ENCODE peak calls at places on chromosomes 5 and 9, in five cellular contexts. One of them, this sample, is unnamed.

GRCh38 chr5:167995844-167996400 is 295.5 kb upstream of the WWC1 start:
- DNase-seq in activated gamma-delta T cell treated with Interleukin-2 at 50 U/mL for 16 hours: no peak
- DNase-seq in activated CD4-positive, alpha-beta T cell treated with anti-CD3 and anti-CD28 coated beads, Interleukin-2, amount 50 U/mL, for 1 hour: no peak
- DNase-seq in activated T-helper 1 cell treated with anti-CD3 and anti-CD28 coated beads, Interleukin-12 subunit alpha, Interleukin-12 subunit beta, Interleukin-2, Interleukin-4 antibody, amounts not matched to agents 30 ng/mL and 10 ng/mL and 1 ng/mL, durations not matched to agents 14 hours and 24 hours and 36 hours: no peak
- DNase-seq in activated CD8-positive, alpha-beta memory T cell treated with anti-CD3 and anti-CD28 coated beads for 1 hour: no peak
- DNase-seq in this sample: no peak

GRCh38 chr5:151825445-151825844 is 53.7 kb downstream of the G3BP1 start:
- DNase-seq in activated CD8-positive, alpha-beta memory T cell treated with anti-CD3 and anti-CD28 coated beads for 1 hour: no peak
- DNase-seq in activated CD4-positive, alpha-beta T cell treated with anti-CD3 and anti-CD28 coated beads, Interleukin-2, amount 50 U/mL, for 1 hour: peak; percentile 29
- DNase-seq in activated T-helper 1 cell treated with anti-CD3 and anti-CD28 coated beads, Interleukin-12 subunit alpha, Interleukin-12 subunit beta, Interleukin-2, Interleukin-4 antibody, amounts not matched to agents 30 ng/mL and 10 ng/mL and 1 ng/mL, durations not matched to agents 14 hours and 24 hours and 36 hours: no peak
- DNase-seq in activated gamma-delta T cell treated with Interleukin-2 at 50 U/mL for 16 hours: no peak
- DNase-seq in this sample: no peak

GRCh38 chr5:39364367-39364766 is at the start of gene C9:
- DNase-seq in activated gamma-delta T cell treated with Interleukin-2 at 50 U/mL for 16 hours: no peak
- DNase-seq in activated CD8-positive, alpha-beta memory T cell treated with anti-CD3 and anti-CD28 coated beads for 1 hour: no peak
- DNase-seq in activated CD4-positive, alpha-beta T cell treated with anti-CD3 and anti-CD28 coated beads, Interleukin-2, amount 50 U/mL, for 1 hour: no peak
- DNase-seq in activated T-helper 1 cell treated with anti-CD3 and anti-CD28 coated beads, Interleukin-12 subunit alpha, Interleukin-12 subunit beta, Interleukin-2, Interleukin-4 antibody, amounts not matched to agents 30 ng/mL and 10 ng/mL and 1 ng/mL, durations not matched to agents 14 hours and 24 hours and 36 hours: no peak
- DNase-seq in this sample: no peak

GRCh38 chr5:24163091-24163490 is 481.7 kb downstream of the CDH10 start:
- DNase-seq in activated T-helper 1 cell treated with anti-CD3 and anti-CD28 coated beads, Interleukin-12 subunit alpha, Interleukin-12 subunit beta, Interleukin-2, Interleukin-4 antibody, amounts not matched to agents 30 ng/mL and 10 ng/mL and 1 ng/mL, durations not matched to agents 14 hours and 24 hours and 36 hours: no peak
- DNase-seq in activated CD8-positive, alpha-beta memory T cell treated with anti-CD3 and anti-CD28 coated beads for 1 hour: no peak
- DNase-seq in activated CD4-positive, alpha-beta T cell treated with anti-CD3 and anti-CD28 coated beads, Interleukin-2, amount 50 U/mL, for 1 hour: no peak
- DNase-seq in activated gamma-delta T cell treated with Interleukin-2 at 50 U/mL for 16 hours: no peak
- DNase-seq in this sample: no peak

GRCh38 chr5:14450055-14450524 is 131.5 kb upstream of the OTULINL start:
- DNase-seq in activated CD8-positive, alpha-beta memory T cell treated with anti-CD3 and anti-CD28 coated beads for 1 hour: no peak
- DNase-seq in activated T-helper 1 cell treated with anti-CD3 and anti-CD28 coated beads, Interleukin-12 subunit alpha, Interleukin-12 subunit beta, Interleukin-2, Interleukin-4 antibody, amounts not matched to agents 30 ng/mL and 10 ng/mL and 1 ng/mL, durations not matched to agents 14 hours and 24 hours and 36 hours: no peak
- DNase-seq in activated CD4-positive, alpha-beta T cell treated with anti-CD3 and anti-CD28 coated beads, Interleukin-2, amount 50 U/mL, for 1 hour: no peak
- DNase-seq in activated gamma-delta T cell treated with Interleukin-2 at 50 U/mL for 16 hours: no peak
- DNase-seq in this sample: no peak

GRCh38 chr9:942805-943580 is 33.5 kb upstream of the DMRT3 start:
- DNase-seq in activated gamma-delta T cell treated with Interleukin-2 at 50 U/mL for 16 hours: no peak
- DNase-seq in activated T-helper 1 cell treated with anti-CD3 and anti-CD28 coated beads, Interleukin-12 subunit alpha, Interleukin-12 subunit beta, Interleukin-2, Interleukin-4 antibody, amounts not matched to agents 30 ng/mL and 10 ng/mL and 1 ng/mL, durations not matched to agents 14 hours and 24 hours and 36 hours: no peak
- DNase-seq in activated CD8-positive, alpha-beta memory T cell treated with anti-CD3 and anti-CD28 coated beads for 1 hour: no peak
- DNase-seq in activated CD4-positive, alpha-beta T cell treated with anti-CD3 and anti-CD28 coated beads, Interleukin-2, amount 50 U/mL, for 1 hour: no peak
- DNase-seq in this sample: no peak

GRCh38 chr9:113523421-113524141 is 60.1 kb downstream of the RGS3 start:
- DNase-seq in activated CD4-positive, alpha-beta T cell treated with anti-CD3 and anti-CD28 coated beads, Interleukin-2, amount 50 U/mL, for 1 hour: peak; percentile 53
- DNase-seq in activated gamma-delta T cell treated with Interleukin-2 at 50 U/mL for 16 hours: peak; percentile 54
- DNase-seq in activated T-helper 1 cell treated with anti-CD3 and anti-CD28 coated beads, Interleukin-12 subunit alpha, Interleukin-12 subunit beta, Interleukin-2, Interleukin-4 antibody, amounts not matched to agents 30 ng/mL and 10 ng/mL and 1 ng/mL, durations not matched to agents 14 hours and 24 hours and 36 hours: peak; percentile 54
- DNase-seq in activated CD8-positive, alpha-beta memory T cell treated with anti-CD3 and anti-CD28 coated beads for 1 hour: no peak
- DNase-seq in this sample: peak; percentile 53

GRCh38 chr5:133407277-133407632 is 205.1 kb downstream of the FSTL4 start:
- DNase-seq in activated gamma-delta T cell treated with Interleukin-2 at 50 U/mL for 16 hours: no peak
- DNase-seq in activated T-helper 1 cell treated with anti-CD3 and anti-CD28 coated beads, Interleukin-12 subunit alpha, Interleukin-12 subunit beta, Interleukin-2, Interleukin-4 antibody, amounts not matched to agents 30 ng/mL and 10 ng/mL and 1 ng/mL, durations not matched to agents 14 hours and 24 hours and 36 hours: no peak
- DNase-seq in activated CD8-positive, alpha-beta memory T cell treated with anti-CD3 and anti-CD28 coated beads for 1 hour: no peak
- DNase-seq in activated CD4-positive, alpha-beta T cell treated with anti-CD3 and anti-CD28 coated beads, Interleukin-2, amount 50 U/mL, for 1 hour: no peak
- DNase-seq in this sample: no peak

GRCh38 chr5:173395257-173395932 is 67.2 kb upstream of the STC2 start:
- DNase-seq in activated CD4-positive, alpha-beta T cell treated with anti-CD3 and anti-CD28 coated beads, Interleukin-2, amount 50 U/mL, for 1 hour: no peak
- DNase-seq in activated CD8-positive, alpha-beta memory T cell treated with anti-CD3 and anti-CD28 coated beads for 1 hour: no peak
- DNase-seq in activated gamma-delta T cell treated with Interleukin-2 at 50 U/mL for 16 hours: no peak
- DNase-seq in activated T-helper 1 cell treated with anti-CD3 and anti-CD28 coated beads, Interleukin-12 subunit alpha, Interleukin-12 subunit beta, Interleukin-2, Interleukin-4 antibody, amounts not matched to agents 30 ng/mL and 10 ng/mL and 1 ng/mL, durations not matched to agents 14 hours and 24 hours and 36 hours: no peak
- DNase-seq in this sample: no peak

GRCh38 chr5:79831381-79831780 is 141.7 kb downstream of the CMYA5 start:
- DNase-seq in activated CD4-positive, alpha-beta T cell treated with anti-CD3 and anti-CD28 coated beads, Interleukin-2, amount 50 U/mL, for 1 hour: no peak
- DNase-seq in activated CD8-positive, alpha-beta memory T cell treated with anti-CD3 and anti-CD28 coated beads for 1 hour: no peak
- DNase-seq in activated gamma-delta T cell treated with Interleukin-2 at 50 U/mL for 16 hours: no peak
- DNase-seq in activated T-helper 1 cell treated with anti-CD3 and anti-CD28 coated beads, Interleukin-12 subunit alpha, Interleukin-12 subunit beta, Interleukin-2, Interleukin-4 antibody, amounts not matched to agents 30 ng/mL and 10 ng/mL and 1 ng/mL, durations not matched to agents 14 hours and 24 hours and 36 hours: no peak
- DNase-seq in this sample: no peak

GRCh38 chr5:78706825-78707224 is 58.3 kb upstream of the LHFPL2 start:
- DNase-seq in activated CD8-positive, alpha-beta memory T cell treated with anti-CD3 and anti-CD28 coated beads for 1 hour: no peak
- DNase-seq in activated gamma-delta T cell treated with Interleukin-2 at 50 U/mL for 16 hours: no peak
- DNase-seq in activated T-helper 1 cell treated with anti-CD3 and anti-CD28 coated beads, Interleukin-12 subunit alpha, Interleukin-12 subunit beta, Interleukin-2, Interleukin-4 antibody, amounts not matched to agents 30 ng/mL and 10 ng/mL and 1 ng/mL, durations not matched to agents 14 hours and 24 hours and 36 hours: no peak
- DNase-seq in activated CD4-positive, alpha-beta T cell treated with anti-CD3 and anti-CD28 coated beads, Interleukin-2, amount 50 U/mL, for 1 hour: no peak
- DNase-seq in this sample: no peak

GRCh38 chr5:144028058-144028457 is 142.4 kb downstream of the YIPF5 start:
- DNase-seq in activated CD8-positive, alpha-beta memory T cell treated with anti-CD3 and anti-CD28 coated beads for 1 hour: no peak
- DNase-seq in activated T-helper 1 cell treated with anti-CD3 and anti-CD28 coated beads, Interleukin-12 subunit alpha, Interleukin-12 subunit beta, Interleukin-2, Interleukin-4 antibody, amounts not matched to agents 30 ng/mL and 10 ng/mL and 1 ng/mL, durations not matched to agents 14 hours and 24 hours and 36 hours: no peak
- DNase-seq in activated CD4-positive, alpha-beta T cell treated with anti-CD3 and anti-CD28 coated beads, Interleukin-2, amount 50 U/mL, for 1 hour: no peak
- DNase-seq in activated gamma-delta T cell treated with Interleukin-2 at 50 U/mL for 16 hours: no peak
- DNase-seq in this sample: no peak

GRCh38 chr9:33295571-33295970 is 5.3 kb downstream of the NFX1 start:
- DNase-seq in activated gamma-delta T cell treated with Interleukin-2 at 50 U/mL for 16 hours: no peak
- DNase-seq in activated T-helper 1 cell treated with anti-CD3 and anti-CD28 coated beads, Interleukin-12 subunit alpha, Interleukin-12 subunit beta, Interleukin-2, Interleukin-4 antibody, amounts not matched to agents 30 ng/mL and 10 ng/mL and 1 ng/mL, durations not matched to agents 14 hours and 24 hours and 36 hours: no peak
- DNase-seq in activated CD8-positive, alpha-beta memory T cell treated with anti-CD3 and anti-CD28 coated beads for 1 hour: no peak
- DNase-seq in activated CD4-positive, alpha-beta T cell treated with anti-CD3 and anti-CD28 coated beads, Interleukin-2, amount 50 U/mL, for 1 hour: no peak
- DNase-seq in this sample: no peak

GRCh38 chr5:143244000-143244736 is 159.3 kb downstream of the NR3C1 start:
- DNase-seq in activated gamma-delta T cell treated with Interleukin-2 at 50 U/mL for 16 hours: no peak
- DNase-seq in activated T-helper 1 cell treated with anti-CD3 and anti-CD28 coated beads, Interleukin-12 subunit alpha, Interleukin-12 subunit beta, Interleukin-2, Interleukin-4 antibody, amounts not matched to agents 30 ng/mL and 10 ng/mL and 1 ng/mL, durations not matched to agents 14 hours and 24 hours and 36 hours: no peak
- DNase-seq in activated CD8-positive, alpha-beta memory T cell treated with anti-CD3 and anti-CD28 coated beads for 1 hour: no peak
- DNase-seq in activated CD4-positive, alpha-beta T cell treated with anti-CD3 and anti-CD28 coated beads, Interleukin-2, amount 50 U/mL, for 1 hour: no peak
- DNase-seq in this sample: no peak

GRCh38 chr5:124745367-124746251 is 830 bp downstream of the ZNF608 start:
- DNase-seq in activated gamma-delta T cell treated with Interleukin-2 at 50 U/mL for 16 hours: no peak
- DNase-seq in activated CD8-positive, alpha-beta memory T cell treated with anti-CD3 and anti-CD28 coated beads for 1 hour: no peak
- DNase-seq in activated T-helper 1 cell treated with anti-CD3 and anti-CD28 coated beads, Interleukin-12 subunit alpha, Interleukin-12 subunit beta, Interleukin-2, Interleukin-4 antibody, amounts not matched to agents 30 ng/mL and 10 ng/mL and 1 ng/mL, durations not matched to agents 14 hours and 24 hours and 36 hours: no peak
- DNase-seq in activated CD4-positive, alpha-beta T cell treated with anti-CD3 and anti-CD28 coated beads, Interleukin-2, amount 50 U/mL, for 1 hour: no peak
- DNase-seq in this sample: no peak

GRCh38 chr5:19002111-19002510 is 985.9 kb downstream of the CDH18 start:
- DNase-seq in activated CD8-positive, alpha-beta memory T cell treated with anti-CD3 and anti-CD28 coated beads for 1 hour: no peak
- DNase-seq in activated CD4-positive, alpha-beta T cell treated with anti-CD3 and anti-CD28 coated beads, Interleukin-2, amount 50 U/mL, for 1 hour: no peak
- DNase-seq in activated gamma-delta T cell treated with Interleukin-2 at 50 U/mL for 16 hours: no peak
- DNase-seq in activated T-helper 1 cell treated with anti-CD3 and anti-CD28 coated beads, Interleukin-12 subunit alpha, Interleukin-12 subunit beta, Interleukin-2, Interleukin-4 antibody, amounts not matched to agents 30 ng/mL and 10 ng/mL and 1 ng/mL, durations not matched to agents 14 hours and 24 hours and 36 hours: no peak
- DNase-seq in this sample: no peak

GRCh38 chr5:74154526-74154925 is 486.0 kb downstream of the ENC1 start:
- DNase-seq in activated CD8-positive, alpha-beta memory T cell treated with anti-CD3 and anti-CD28 coated beads for 1 hour: no peak
- DNase-seq in activated gamma-delta T cell treated with Interleukin-2 at 50 U/mL for 16 hours: no peak
- DNase-seq in activated CD4-positive, alpha-beta T cell treated with anti-CD3 and anti-CD28 coated beads, Interleukin-2, amount 50 U/mL, for 1 hour: no peak
- DNase-seq in activated T-helper 1 cell treated with anti-CD3 and anti-CD28 coated beads, Interleukin-12 subunit alpha, Interleukin-12 subunit beta, Interleukin-2, Interleukin-4 antibody, amounts not matched to agents 30 ng/mL and 10 ng/mL and 1 ng/mL, durations not matched to agents 14 hours and 24 hours and 36 hours: no peak
- DNase-seq in this sample: no peak

GRCh38 chr9:127424669-127424986 is 446 bp downstream of the ZNF79 start:
- DNase-seq in activated gamma-delta T cell treated with Interleukin-2 at 50 U/mL for 16 hours: peak; percentile 31
- DNase-seq in activated CD8-positive, alpha-beta memory T cell treated with anti-CD3 and anti-CD28 coated beads for 1 hour: no peak
- DNase-seq in activated T-helper 1 cell treated with anti-CD3 and anti-CD28 coated beads, Interleukin-12 subunit alpha, Interleukin-12 subunit beta, Interleukin-2, Interleukin-4 antibody, amounts not matched to agents 30 ng/mL and 10 ng/mL and 1 ng/mL, durations not matched to agents 14 hours and 24 hours and 36 hours: peak; percentile 11
- DNase-seq in activated CD4-positive, alpha-beta T cell treated with anti-CD3 and anti-CD28 coated beads, Interleukin-2, amount 50 U/mL, for 1 hour: peak; percentile 38
- DNase-seq in this sample: peak; percentile 39

GRCh38 chr5:139982157-139982974 is 60.7 kb downstream of the NRG2 start:
- DNase-seq in activated CD8-positive, alpha-beta memory T cell treated with anti-CD3 and anti-CD28 coated beads for 1 hour: no peak
- DNase-seq in activated CD4-positive, alpha-beta T cell treated with anti-CD3 and anti-CD28 coated beads, Interleukin-2, amount 50 U/mL, for 1 hour: no peak
- DNase-seq in activated gamma-delta T cell treated with Interleukin-2 at 50 U/mL for 16 hours: no peak
- DNase-seq in activated T-helper 1 cell treated with anti-CD3 and anti-CD28 coated beads, Interleukin-12 subunit alpha, Interleukin-12 subunit beta, Interleukin-2, Interleukin-4 antibody, amounts not matched to agents 30 ng/mL and 10 ng/mL and 1 ng/mL, durations not matched to agents 14 hours and 24 hours and 36 hours: no peak
- DNase-seq in this sample: no peak

GRCh38 chr5:149357370-149358293 is at the start of gene PCYOX1L:
- DNase-seq in activated CD8-positive, alpha-beta memory T cell treated with anti-CD3 and anti-CD28 coated beads for 1 hour: peak; percentile 71
- DNase-seq in activated T-helper 1 cell treated with anti-CD3 and anti-CD28 coated beads, Interleukin-12 subunit alpha, Interleukin-12 subunit beta, Interleukin-2, Interleukin-4 antibody, amounts not matched to agents 30 ng/mL and 10 ng/mL and 1 ng/mL, durations not matched to agents 14 hours and 24 hours and 36 hours: peak; percentile 97
- DNase-seq in activated CD4-positive, alpha-beta T cell treated with anti-CD3 and anti-CD28 coated beads, Interleukin-2, amount 50 U/mL, for 1 hour: peak; percentile 98
- DNase-seq in activated gamma-delta T cell treated with Interleukin-2 at 50 U/mL for 16 hours: peak; percentile 89
- DNase-seq in this sample: peak; percentile 96

GRCh38 chr5:152246401-152246800 is 158.7 kb downstream of the NMUR2 start:
- DNase-seq in activated T-helper 1 cell treated with anti-CD3 and anti-CD28 coated beads, Interleukin-12 subunit alpha, Interleukin-12 subunit beta, Interleukin-2, Interleukin-4 antibody, amounts not matched to agents 30 ng/mL and 10 ng/mL and 1 ng/mL, durations not matched to agents 14 hours and 24 hours and 36 hours: no peak
- DNase-seq in activated CD4-positive, alpha-beta T cell treated with anti-CD3 and anti-CD28 coated beads, Interleukin-2, amount 50 U/mL, for 1 hour: no peak
- DNase-seq in activated gamma-delta T cell treated with Interleukin-2 at 50 U/mL for 16 hours: no peak
- DNase-seq in activated CD8-positive, alpha-beta memory T cell treated with anti-CD3 and anti-CD28 coated beads for 1 hour: no peak
- DNase-seq in this sample: no peak

GRCh38 chr5:135880278-135880677 is 15.4 kb downstream of the IL9 start:
- DNase-seq in activated CD8-positive, alpha-beta memory T cell treated with anti-CD3 and anti-CD28 coated beads for 1 hour: no peak
- DNase-seq in activated gamma-delta T cell treated with Interleukin-2 at 50 U/mL for 16 hours: no peak
- DNase-seq in activated T-helper 1 cell treated with anti-CD3 and anti-CD28 coated beads, Interleukin-12 subunit alpha, Interleukin-12 subunit beta, Interleukin-2, Interleukin-4 antibody, amounts not matched to agents 30 ng/mL and 10 ng/mL and 1 ng/mL, durations not matched to agents 14 hours and 24 hours and 36 hours: no peak
- DNase-seq in activated CD4-positive, alpha-beta T cell treated with anti-CD3 and anti-CD28 coated beads, Interleukin-2, amount 50 U/mL, for 1 hour: no peak
- DNase-seq in this sample: no peak

GRCh38 chr5:127518319-127518621 is 830 bp downstream of the PRRC1 start:
- DNase-seq in activated T-helper 1 cell treated with anti-CD3 and anti-CD28 coated beads, Interleukin-12 subunit alpha, Interleukin-12 subunit beta, Interleukin-2, Interleukin-4 antibody, amounts not matched to agents 30 ng/mL and 10 ng/mL and 1 ng/mL, durations not matched to agents 14 hours and 24 hours and 36 hours: no peak
- DNase-seq in activated CD8-positive, alpha-beta memory T cell treated with anti-CD3 and anti-CD28 coated beads for 1 hour: no peak
- DNase-seq in activated gamma-delta T cell treated with Interleukin-2 at 50 U/mL for 16 hours: no peak
- DNase-seq in activated CD4-positive, alpha-beta T cell treated with anti-CD3 and anti-CD28 coated beads, Interleukin-2, amount 50 U/mL, for 1 hour: no peak
- DNase-seq in this sample: no peak

GRCh38 chr5:75367401-75367800 is 30.4 kb downstream of the HMGCR start:
- DNase-seq in activated T-helper 1 cell treated with anti-CD3 and anti-CD28 coated beads, Interleukin-12 subunit alpha, Interleukin-12 subunit beta, Interleukin-2, Interleukin-4 antibody, amounts not matched to agents 30 ng/mL and 10 ng/mL and 1 ng/mL, durations not matched to agents 14 hours and 24 hours and 36 hours: no peak
- DNase-seq in activated CD4-positive, alpha-beta T cell treated with anti-CD3 and anti-CD28 coated beads, Interleukin-2, amount 50 U/mL, for 1 hour: no peak
- DNase-seq in activated gamma-delta T cell treated with Interleukin-2 at 50 U/mL for 16 hours: no peak
- DNase-seq in activated CD8-positive, alpha-beta memory T cell treated with anti-CD3 and anti-CD28 coated beads for 1 hour: no peak
- DNase-seq in this sample: no peak

GRCh38 chr5:160525471-160526261 is 104.0 kb downstream of the PTTG1 start:
- DNase-seq in activated T-helper 1 cell treated with anti-CD3 and anti-CD28 coated beads, Interleukin-12 subunit alpha, Interleukin-12 subunit beta, Interleukin-2, Interleukin-4 antibody, amounts not matched to agents 30 ng/mL and 10 ng/mL and 1 ng/mL, durations not matched to agents 14 hours and 24 hours and 36 hours: no peak
- DNase-seq in activated CD4-positive, alpha-beta T cell treated with anti-CD3 and anti-CD28 coated beads, Interleukin-2, amount 50 U/mL, for 1 hour: no peak
- DNase-seq in activated CD8-positive, alpha-beta memory T cell treated with anti-CD3 and anti-CD28 coated beads for 1 hour: no peak
- DNase-seq in activated gamma-delta T cell treated with Interleukin-2 at 50 U/mL for 16 hours: no peak
- DNase-seq in this sample: no peak

GRCh38 chr5:33631786-33632185 is 191.0 kb downstream of the TARS1 start:
- DNase-seq in activated gamma-delta T cell treated with Interleukin-2 at 50 U/mL for 16 hours: no peak
- DNase-seq in activated CD4-positive, alpha-beta T cell treated with anti-CD3 and anti-CD28 coated beads, Interleukin-2, amount 50 U/mL, for 1 hour: no peak
- DNase-seq in activated CD8-positive, alpha-beta memory T cell treated with anti-CD3 and anti-CD28 coated beads for 1 hour: no peak
- DNase-seq in activated T-helper 1 cell treated with anti-CD3 and anti-CD28 coated beads, Interleukin-12 subunit alpha, Interleukin-12 subunit beta, Interleukin-2, Interleukin-4 antibody, amounts not matched to agents 30 ng/mL and 10 ng/mL and 1 ng/mL, durations not matched to agents 14 hours and 24 hours and 36 hours: no peak
- DNase-seq in this sample: no peak

This sample was measured in CD8-positive, alpha-beta T cell.